ENCODE peak calls at places on chromosomes 3 and 15, in six cellular contexts. D, Y, F, Z, N and K are unnamed samples.
A peak's percentile ranks its signal among the peaks of the same experiment; 100 is the strongest.

GRCh38 chr3:186842426-186843038 is at the start of gene ADIPOQ:
- DNase-seq in D (no peak), Y (no peak), F (no peak), Z (peak; percentile 26), N (no peak), K (no peak)

GRCh38 chr3:119600732-119601131 is 3.0 kb downstream of the PLA1A start:
- DNase-seq in D (peak; percentile 43), Y (peak; percentile 11), F (no peak), Z (peak; percentile 67), N (peak; percentile 18), K (peak; percentile 25)

GRCh38 chr3:65729553-65729952 is 309.2 kb downstream of the MAGI1 start:
- DNase-seq in D (no peak), Y (no peak), F (no peak), Z (no peak), N (no peak), K (no peak)

GRCh38 chr3:190593075-190593474 is 79.2 kb downstream of the IL1RAP start:
- DNase-seq in D (no peak), Y (no peak), F (no peak), Z (no peak), N (no peak), K (no peak)

GRCh38 chr3:12922299-12922698 is 80.9 kb upstream of the RPL32 start:
- DNase-seq in D (no peak), Y (no peak), F (no peak), Z (no peak), N (no peak), K (no peak)

GRCh38 chr15:33131880-33132279 is 62.6 kb downstream of the FMN1 start:
- DNase-seq in D (no peak), Y (no peak), F (no peak), Z (no peak), N (no peak), K (no peak)

GRCh38 chr3:50154840-50155490 is at the start of gene SEMA3F:
- DNase-seq in D (peak; percentile 84), Y (peak; percentile 63), F (peak; percentile 62), Z (peak; percentile 84), N (peak; percentile 69), K (peak; percentile 45)

GRCh38 chr3:50127251-50127671 is 27.9 kb upstream of the SEMA3F start:
- DNase-seq in D (no peak), Y (no peak), F (no peak), Z (no peak), N (no peak), K (no peak)

GRCh38 chr3:184409331-184409926 is 29.6 kb downstream of the CHRD start:
- DNase-seq in D (no peak), Y (no peak), F (no peak), Z (no peak), N (no peak), K (no peak)

GRCh38 chr15:22944651-22945050 is 35.5 kb downstream of the CYFIP1 start:
- DNase-seq in D (peak; percentile 12), Y (no peak), F (no peak), Z (no peak), N (no peak), K (no peak)

GRCh38 chr3:13146643-13147143 is 73.5 kb upstream of the IQSEC1 start:
- DNase-seq in D (no peak), Y (no peak), F (no peak), Z (no peak), N (no peak), K (no peak)

GRCh38 chr15:70801111-70801510 is 37.8 kb upstream of the UACA start:
- DNase-seq in D (peak; percentile 26), Y (no peak), F (no peak), Z (no peak), N (no peak), K (no peak)

GRCh38 chr3:134517796-134518195 is 31.9 kb downstream of the CEP63 start:
- DNase-seq in D (no peak), Y (no peak), F (no peak), Z (no peak), N (no peak), K (no peak)

GRCh38 chr3:50275996-50276761 is 2.7 kb upstream of the LSMEM2 start:
- DNase-seq in D (no peak), Y (no peak), F (no peak), Z (no peak), N (no peak), K (no peak)

GRCh38 chr15:95512906-95513305 is 817.6 kb upstream of the NR2F2 start:
- DNase-seq in D (no peak), Y (no peak), F (no peak), Z (no peak), N (no peak), K (no peak)

GRCh38 chr3:25472153-25472552 is 44.1 kb downstream of the RARB start:
- DNase-seq in D (peak; percentile 31), Y (no peak), F (no peak), Z (no peak), N (peak; percentile 23), K (no peak)

GRCh38 chr3:194148383-194148782 is 12.4 kb downstream of the HES1 start:
- DNase-seq in D (no peak), Y (no peak), F (no peak), Z (no peak), N (no peak), K (no peak)

GRCh38 chr3:11706604-11707003 is 62.9 kb upstream of the VGLL4 start:
- DNase-seq in D (no peak), Y (no peak), F (no peak), Z (no peak), N (no peak), K (no peak)